ENCODE peak calls at places on chromosomes 4 and X, in ten cellular contexts. G, P, R, M, Z, V, J, Y, I and C are unnamed samples.

GRCh38 chrX:142873214-142873613 is 152.5 kb upstream of the SPANXN4 start:
- DNase-seq in G (no peak), P (no peak), R (no peak), M (no peak), Z (no peak), V (no peak), J (no peak), Y (no peak), I (no peak), C (no peak)

GRCh38 chr4:76547167-76547760 is 112.2 kb downstream of the SHROOM3 start:
- DNase-seq in G (no peak), P (no peak), R (no peak), M (no peak), Z (no peak), V (no peak), J (no peak), Y (no peak), I (no peak), C (no peak)

GRCh38 chr4:55444822-55445221 is 49.1 kb downstream of the TMEM165 start:
- DNase-seq in G (no peak), P (no peak), R (peak; percentile 37), M (peak; percentile 40), Z (no peak), V (no peak), J (peak; percentile 61), Y (no peak), I (peak; percentile 70), C (no peak)

GRCh38 chr4:152485726-152486276 is 50.1 kb downstream of the FBXW7 start:
- DNase-seq in G (no peak), P (no peak), R (peak; percentile 81), M (peak; percentile 10), Z (peak; percentile 16), V (peak; percentile 45), J (peak; percentile 80), Y (peak; percentile 49), I (peak; percentile 93), C (peak; percentile 34)

GRCh38 chrX:1727531-1728027 is 112.7 kb downstream of the ASMT start:
- DNase-seq in G (peak; percentile 57), P (no peak), R (peak; percentile 60), M (no peak), Z (peak; percentile 81), V (peak; percentile 13), J (no peak), Y (peak; percentile 67), I (no peak), C (peak; percentile 23)

GRCh38 chr4:104596189-104596588 is 101.5 kb upstream of the CXXC4 start:
- DNase-seq in G (no peak), P (no peak), R (no peak), M (no peak), Z (no peak), V (no peak), J (peak; percentile 4), Y (no peak), I (no peak), C (no peak)

GRCh38 chr4:112523764-112524505 is 8.0 kb upstream of the NEUROG2 start:
- DNase-seq in G (peak; percentile 98), P (peak; percentile 75), R (peak; percentile 64), M (peak; percentile 81), Z (peak; percentile 30), V (no peak), J (no peak), Y (no peak), I (no peak), C (peak; percentile 87)

GRCh38 chrX:26918633-26919032 is 544.5 kb downstream of the PPP4R3C start:
- DNase-seq in G (no peak), P (no peak), R (peak; percentile 39), M (peak; percentile 2), Z (no peak), V (no peak), J (peak; percentile 14), Y (no peak), I (peak; percentile 57), C (no peak)

GRCh38 chr4:172989984-172990711 is 178.5 kb upstream of the GALNT7 start:
- DNase-seq in G (no peak), P (no peak), R (no peak), M (no peak), Z (no peak), V (no peak), J (no peak), Y (no peak), I (no peak), C (no peak)

GRCh38 chr4:113461281-113461680 is 300.3 kb downstream of the CAMK2D start:
- DNase-seq in G (no peak), P (no peak), R (no peak), M (no peak), Z (no peak), V (no peak), J (no peak), Y (no peak), I (no peak), C (no peak)

GRCh38 chrX:915427-916234 is 285.0 kb downstream of the SHOX start:
- DNase-seq in G (peak; percentile 46), P (no peak), R (no peak), M (no peak), Z (no peak), V (no peak), J (no peak), Y (no peak), I (no peak), C (no peak)

GRCh38 chrX:103475381-103475780 is 43.9 kb downstream of the RAB40A start:
- DNase-seq in G (no peak), P (no peak), R (peak; percentile 62), M (no peak), Z (no peak), V (no peak), J (no peak), Y (no peak), I (peak; percentile 14), C (no peak)

GRCh38 chr4:144778364-144778763 is 132.4 kb downstream of the HHIP start:
- DNase-seq in G (no peak), P (no peak), R (no peak), M (no peak), Z (no peak), V (no peak), J (no peak), Y (no peak), I (no peak), C (no peak)

GRCh38 chr4:153261922-153262321 is 57.7 kb downstream of the TRIM2 start:
- DNase-seq in G (no peak), P (no peak), R (no peak), M (no peak), Z (no peak), V (no peak), J (no peak), Y (no peak), I (no peak), C (no peak)

GRCh38 chrX:6074532-6074931 is 154.1 kb downstream of the NLGN4X start:
- DNase-seq in G (no peak), P (no peak), R (no peak), M (no peak), Z (no peak), V (no peak), J (no peak), Y (no peak), I (no peak), C (no peak)

GRCh38 chr4:5711479-5712184 is 631 bp downstream of the EVC start:
- DNase-seq in G (peak; percentile 65), P (no peak), R (peak; percentile 43), M (peak; percentile 10), Z (peak; percentile 25), V (no peak), J (peak; percentile 50), Y (peak; percentile 17), I (peak; percentile 55), C (no peak)
- TF ChIP-seq CTCF in G (no peak), P (no peak), R (no peak), M (no peak), Z (no peak), V (peak; percentile 14), J (no peak), Y (peak; percentile 19), I (no peak), C (no peak)

GRCh38 chrX:38628587-38628986 is 67.2 kb downstream of the TSPAN7 start:
- DNase-seq in G (no peak), P (no peak), R (no peak), M (no peak), Z (no peak), V (no peak), J (no peak), Y (no peak), I (no peak), C (no peak)

GRCh38 chrX:38632516-38632915 is 71.2 kb downstream of the TSPAN7 start:
- DNase-seq in G (no peak), P (no peak), R (no peak), M (no peak), Z (no peak), V (no peak), J (no peak), Y (no peak), I (no peak), C (no peak)

DNA sequence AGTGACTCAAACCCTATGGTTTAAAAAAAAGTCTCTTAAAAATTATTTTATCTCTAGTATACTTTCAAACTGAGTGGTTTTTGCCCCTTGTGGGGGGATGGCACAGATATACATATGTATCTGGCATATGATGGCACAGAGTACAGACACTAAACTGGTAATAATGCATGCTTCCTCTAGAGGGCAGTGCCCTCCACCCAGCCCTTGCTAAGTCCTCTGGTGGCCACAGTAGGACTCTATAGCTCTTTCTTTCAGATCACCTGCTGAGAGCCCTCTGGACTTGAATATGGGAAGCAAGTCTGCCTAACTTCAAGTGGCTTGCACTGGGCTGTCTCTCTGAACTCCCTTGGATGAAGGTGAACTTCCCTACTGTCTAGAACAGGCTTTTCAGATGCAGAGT is 66.3 kb downstream of the TSPAN7 start:
- DNase-seq in G (no peak), P (no peak), R (peak; percentile 31), M (peak; percentile 14), Z (no peak), V (peak; percentile 18), J (peak; percentile 2), Y (no peak), I (peak; percentile 37), C (peak; percentile 18)
- TF ChIP-seq CTCF in G (no peak), P (peak; percentile 77), R (peak; percentile 46), M (peak; percentile 59), Z (peak; percentile 35), V (peak; percentile 71), J (no peak), Y (peak; percentile 65), I (peak; percentile 57), C (peak; percentile 30)

DNA sequence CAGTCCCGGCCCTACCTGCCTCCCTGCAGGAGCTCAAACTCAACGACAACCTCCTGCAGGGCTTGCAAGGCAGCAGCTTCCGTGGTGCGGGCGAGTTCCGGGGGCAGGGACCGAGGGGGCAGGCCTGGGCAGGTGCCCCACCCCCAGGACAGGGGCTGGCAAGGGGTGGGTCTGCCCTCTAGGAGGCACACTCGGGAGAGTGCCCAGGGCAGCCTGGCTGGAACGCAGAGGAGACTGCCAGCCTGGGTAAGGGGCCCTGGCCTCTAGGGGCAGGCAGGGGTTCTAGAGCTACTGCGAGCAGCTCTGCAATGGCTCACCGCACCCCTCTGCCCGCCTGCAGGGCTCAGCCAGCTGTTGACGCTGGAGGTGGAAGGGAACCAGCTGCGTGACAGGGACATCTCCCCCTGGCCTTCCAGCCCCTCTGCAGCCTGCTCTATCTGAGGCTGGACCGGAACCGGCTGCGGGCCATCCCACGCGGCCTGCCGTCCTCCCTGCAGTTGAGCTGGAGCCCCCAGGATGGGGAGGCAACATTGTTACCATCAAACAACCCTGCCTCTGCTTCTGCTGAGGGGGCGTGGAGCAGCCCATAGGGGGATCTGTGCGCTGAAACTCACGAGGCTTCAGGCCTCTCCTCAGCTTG is 12.1 kb upstream of the HAUS7 start:
- DNase-seq in G (no peak), P (no peak), R (no peak), M (no peak), Z (no peak), V (no peak), J (no peak), Y (no peak), I (no peak), C (no peak)
- TF ChIP-seq CTCF in G (no peak), P (no peak), R (no peak), M (no peak), Z (no peak), V (no peak), J (no peak), Y (no peak), I (no peak), C (no peak)

GRCh38 chrX:86914569-86914968 is 603.0 kb upstream of the KLHL4 start:
- DNase-seq in G (no peak), P (no peak), R (no peak), M (no peak), Z (no peak), V (no peak), J (no peak), Y (no peak), I (no peak), C (no peak)
- TF ChIP-seq CTCF in G (no peak), P (no peak), R (no peak), M (no peak), Z (no peak), V (no peak), J (no peak), Y (no peak), I (no peak), C (no peak)